ENCODE peak calls at places on chromosome 10, in six cellular contexts. I is activated CD8-positive, alpha-beta memory T cell treated with anti-CD3 and anti-CD28 coated beads for 4 hours; P is C1 segment of cervical spinal cord; N is AML-193; Y is brain microvascular endothelial cell; X is Peyer's patch. Q is an unnamed sample.

GRCh38 chr10:102421645-102422585 is 1.3 kb downstream of the FBXL15 start:
- DNase-seq in I (no peak), P (no peak), N (no peak), Y (no peak), X (peak), Q (no peak)

GRCh38 chr10:24571870-24572450 is 151.7 kb downstream of the ARHGAP21 start:
- DNase-seq in I (no peak), P (no peak), N (no peak), Y (no peak), X (no peak), Q (no peak)

GRCh38 chr10:13183625-13184024 is 22.3 kb downstream of the MCM10 start:
- DNase-seq in I (no peak), P (no peak), N (no peak), Y (no peak), X (no peak), Q (no peak)

GRCh38 chr10:71737356-71738172 is 18.0 kb upstream of the C10orf105 start:
- DNase-seq in I (peak), P (no peak), N (no peak), Y (no peak), X (no peak), Q (no peak)

GRCh38 chr10:79208251-79208983 is 138.9 kb upstream of the PPIF start:
- DNase-seq in I (no peak), P (no peak), N (no peak), Y (no peak), X (no peak), Q (no peak)

GRCh38 chr10:44619975-44620374 is 235.1 kb upstream of the CXCL12 start:
- DNase-seq in I (no peak), P (no peak), N (no peak), Y (no peak), X (no peak), Q (no peak)

GRCh38 chr10:119246862-119247549 is 39.6 kb downstream of the GRK5 start:
- DNase-seq in I (no peak), P (no peak), N (no peak), Y (peak), X (no peak), Q (no peak)

GRCh38 chr10:57955076-57955475 is 312.6 kb downstream of the IPMK start:
- DNase-seq in I (no peak), P (no peak), N (no peak), Y (no peak), X (no peak), Q (no peak)

Q was measured in KG1.